ENCODE peak calls at places on chromosomes 12 and 14, in seven cellular contexts. H, O, C, Z, E, F and R are unnamed samples. For H3K9me3, the result is how much of the 10 kb centered on the place peaks cover.

GRCh38 chr12:62604373-62604772 is 137.7 kb downstream of the MON2 start:
- DNase-seq in C (no peak), F (no peak), H (no peak), Z (no peak), O (no peak), E (no peak), R (no peak)

GRCh38 chr14:104150201-104151027 is 12.0 kb downstream of the KIF26A start:
- DNase-seq in C (peak), E (no peak), Z (no peak), H (no peak), O (no peak), F (no peak), R (no peak)

GRCh38 chr14:69682607-69683263 is 71.3 kb downstream of the SUSD6 start:
- DNase-seq in C (no peak), Z (no peak), E (no peak), O (no peak), F (no peak), H (peak), R (no peak)

GRCh38 chr14:93219103-93219726 is 12.2 kb downstream of the UBR7 start:
- DNase-seq in O (peak), E (peak), F (peak), Z (peak), H (peak), C (no peak), R (peak)

GRCh38 chr12:44002607-44003006 is 166.7 kb downstream of the TMEM117 start:
- DNase-seq in F (no peak), O (no peak), Z (no peak), H (no peak), E (no peak), C (no peak), R (no peak)

GRCh38 chr14:97218336-97218712 is 421.1 kb downstream of the VRK1 start:
- DNase-seq in E (no peak), C (no peak), O (no peak), F (no peak), Z (no peak), H (no peak), R (no peak)

GRCh38 chr12:29762637-29763300 is 21.0 kb downstream of the TMTC1 start:
- DNase-seq in Z (no peak), H (no peak), O (no peak), E (no peak), C (no peak), F (no peak), R (no peak)

GRCh38 chr12:110012137-110012536 is 12.9 kb downstream of the ANKRD13A start:
- DNase-seq in E (no peak), H (peak), F (no peak), O (peak), C (no peak), Z (no peak), R (no peak)

GRCh38 chr12:93429852-93430251 is 11.9 kb downstream of the UBE2N start:
- DNase-seq in H (no peak), E (no peak), Z (no peak), C (no peak), F (no peak), O (no peak), R (no peak)

GRCh38 chr12:6778571-6779550 is 6.5 kb downstream of the LAG3 start:
- DNase-seq in E (peak), O (peak), F (peak), C (peak), Z (peak), H (peak), R (peak)

GRCh38 chr12:388547-389137 is 478 bp downstream of the KDM5A start:
- DNase-seq in O (peak), C (no peak), H (no peak), E (peak), Z (no peak), F (peak), R (peak)

GRCh38 chr12:82650627-82651337 is 35.9 kb upstream of the TMTC2 start:
- DNase-seq in O (peak), C (no peak), Z (peak), H (peak), E (peak), F (no peak), R (no peak)

GRCh38 chr12:46358791-46359666 is 13.5 kb downstream of the SLC38A2 start:
- DNase-seq in E (no peak), F (no peak), H (no peak), C (no peak), Z (no peak), O (no peak), R (no peak)

GRCh38 chr14:99479903-99480855 is 480 bp downstream of the SETD3 start:
- DNase-seq in H (peak), Z (peak), E (peak), F (peak), C (peak), O (peak), R (peak)

GRCh38 chr14:73227812-73228781 is 9.2 kb upstream of the PAPLN start:
- DNase-seq in H (peak), E (peak), O (peak), C (peak), F (peak), Z (no peak), R (no peak)

GRCh38 chr14:64758711-64759554 is 54.7 kb downstream of the PLEKHG3 start:
- DNase-seq in Z (peak), H (peak), C (peak), O (no peak), F (peak), E (peak), R (no peak)
- TF ChIP-seq POLR2A in Z (no peak), H (no peak), C (no peak), O (no peak), F (no peak), E (no peak), R (no peak)

GRCh38 chr12:34403706-34404376 is 381.5 kb downstream of the ALG10 start:
- DNase-seq in C (peak), F (no peak), O (peak), H (no peak), E (no peak), Z (peak), R (peak)
- H3K9me3 ChIP-seq in C (under half), F (half or more), O (half or more), H (half or more), E (under half), Z (under half), R (under half)

GRCh38 chr14:71387753-71388152 is 480.5 kb downstream of the PCNX1 start:
- DNase-seq in C (no peak), F (no peak), E (no peak), H (no peak), O (no peak), Z (no peak), R (no peak)
- H3K4me3 ChIP-seq in C (no peak), F (no peak), E (no peak), H (no peak), O (no peak), Z (no peak), R (no peak)

DNA sequence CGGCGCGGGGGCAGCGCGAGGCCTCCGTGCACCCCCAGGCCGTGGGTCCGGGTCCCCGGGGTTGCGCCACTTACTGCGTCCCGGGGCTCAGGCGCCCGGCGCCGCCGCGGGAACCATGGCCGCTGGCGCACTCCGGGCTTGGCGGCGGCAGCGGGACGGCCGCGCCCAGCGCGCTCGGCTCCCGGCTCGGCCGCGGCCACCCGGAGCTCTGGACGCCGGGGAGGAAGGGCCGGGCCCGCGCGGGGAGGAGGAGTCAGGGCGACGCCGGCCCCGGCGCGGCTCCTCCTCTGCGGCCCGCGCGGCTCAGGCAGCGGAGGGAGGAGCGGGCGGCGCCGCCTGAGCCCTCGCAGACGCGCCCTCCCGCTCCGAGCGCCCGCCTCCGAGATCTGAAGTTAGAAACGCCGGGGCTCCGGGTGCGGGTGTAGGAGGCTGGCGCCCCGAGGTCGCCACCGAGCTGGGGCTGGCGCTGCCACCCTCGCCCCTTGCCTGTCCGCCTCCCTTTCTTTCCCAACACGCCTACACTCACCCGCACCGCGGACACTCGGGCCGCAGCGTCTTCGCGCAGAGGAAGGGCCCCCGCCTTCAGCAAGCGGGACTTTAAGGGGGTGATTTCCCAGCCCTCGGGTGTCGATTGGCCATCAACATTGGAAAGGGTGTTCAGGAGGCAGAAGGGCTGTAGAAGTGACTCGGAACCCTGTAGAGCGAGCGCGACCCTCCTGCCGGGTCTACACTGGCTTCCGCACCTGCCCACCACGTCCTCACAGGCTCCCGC is at the start of gene NIN:
- DNase-seq in F (peak), H (peak), O (peak), Z (peak), C (peak), E (peak), R (peak)
- TF ChIP-seq POLR2A in F (no peak), H (no peak), O (peak), Z (no peak), C (no peak), E (peak), R (peak)

GRCh38 chr14:105817971-105818711 is 291.8 kb downstream of the TMEM121 start:
- DNase-seq in F (no peak), E (no peak), H (no peak), C (no peak), Z (no peak), O (peak), R (peak)
- H3K9me3 ChIP-seq in F (under half), E (under half), H (under half), C (under half), Z (under half), O (under half), R (under half)

GRCh38 chr12:105090361-105090760 is 6.1 kb upstream of the ALDH1L2 start:
- DNase-seq in C (no peak), O (no peak), Z (no peak), E (no peak), H (no peak), F (no peak), R (no peak)

GRCh38 chr12:105091495-105092206 is 7.4 kb upstream of the ALDH1L2 start:
- DNase-seq in C (no peak), Z (no peak), H (no peak), F (no peak), E (no peak), O (no peak), R (no peak)

GRCh38 chr12:105089817-105090216 is 5.6 kb upstream of the ALDH1L2 start:
- DNase-seq in C (no peak), Z (no peak), F (no peak), E (no peak), O (no peak), H (no peak), R (no peak)

GRCh38 chr12:105092336-105092735 is 8.1 kb upstream of the ALDH1L2 start:
- DNase-seq in E (no peak), O (peak), C (no peak), H (no peak), F (no peak), Z (no peak), R (no peak)
- H3K4me3 ChIP-seq in E (no peak), O (no peak), C (no peak), H (no peak), F (no peak), Z (peak), R (no peak)